ENCODE peak calls at places on chromosomes 7 and 10, in nine cellular contexts. A, L, E, S, V, Q, I, C and D are unnamed samples.

GRCh38 chr10:11178606-11179221 is 161.0 kb downstream of the CELF2 start:
- DNase-seq in I (no peak), V (no peak), L (peak), Q (no peak), C (no peak), E (no peak), A (peak), S (peak), D (peak)

GRCh38 chr7:26090927-26091519 is 61.0 kb upstream of the NFE2L3 start:
- DNase-seq in C (no peak), I (no peak), V (no peak), E (peak), L (peak), A (no peak), Q (peak), S (no peak), D (no peak)

GRCh38 chr7:24870766-24871165 is 109.2 kb downstream of the OSBPL3 start:
- DNase-seq in L (no peak), I (no peak), E (no peak), C (no peak), V (no peak), S (no peak), A (no peak), Q (no peak), D (no peak)

GRCh38 chr10:95295031-95295755 is 4.4 kb upstream of the PDLIM1 start:
- DNase-seq in I (peak), A (peak), L (peak), S (peak), E (no peak), C (peak), V (peak), Q (no peak), D (peak)

GRCh38 chr10:132036153-132036886 is 29.4 kb upstream of the JAKMIP3 start:
- DNase-seq in Q (no peak), I (no peak), L (no peak), A (no peak), C (no peak), V (no peak), E (no peak), S (no peak), D (peak)

GRCh38 chr10:35043796-35044344 is 46.3 kb downstream of the CUL2 start:
- DNase-seq in A (no peak), S (no peak), V (no peak), L (no peak), I (no peak), E (no peak), C (no peak), Q (no peak), D (no peak)

GRCh38 chr10:77715081-77715480 is 77.5 kb upstream of the KCNMA1 start:
- DNase-seq in V (no peak), C (no peak), I (no peak), E (peak), Q (peak), L (no peak), S (no peak), A (no peak), D (no peak)

GRCh38 chr10:117226813-117227451 is 14.0 kb upstream of the SLC18A2 start:
- DNase-seq in E (peak), I (no peak), Q (peak), L (peak), S (peak), V (no peak), A (peak), C (no peak), D (peak)

GRCh38 chr7:132049462-132050304 is 493.3 kb upstream of the PODXL start:
- DNase-seq in E (peak), L (peak), C (no peak), A (peak), S (peak), V (no peak), Q (peak), I (no peak), D (no peak)

GRCh38 chr7:12731214-12731656 is 43.8 kb downstream of the ARL4A start:
- DNase-seq in A (no peak), E (peak), S (no peak), L (peak), I (no peak), V (no peak), Q (no peak), C (no peak), D (no peak)

GRCh38 chr7:155883491-155884224 is 71.4 kb upstream of the SHH start:
- DNase-seq in S (no peak), L (no peak), A (peak), I (no peak), Q (no peak), C (peak), V (peak), E (no peak), D (peak)

GRCh38 chr7:116810267-116811116 is 51.9 kb upstream of the CAPZA2 start:
- DNase-seq in V (no peak), I (no peak), A (no peak), L (peak), S (no peak), Q (peak), E (no peak), C (no peak), D (no peak)

GRCh38 chr7:19362099-19362498 is 216.9 kb upstream of the FERD3L start:
- DNase-seq in I (no peak), V (no peak), C (no peak), E (no peak), L (no peak), S (no peak), A (no peak), Q (no peak), D (no peak)

GRCh38 chr7:57646901-57647246 is 196.9 kb downstream of the ZNF716 start:
- DNase-seq in E (no peak), Q (no peak), I (no peak), V (no peak), L (no peak), C (no peak), A (no peak), S (no peak), D (no peak)

GRCh38 chr7:66036788-66037187 is 38.8 kb upstream of the ASL start:
- DNase-seq in I (no peak), A (no peak), E (no peak), C (no peak), Q (no peak), V (no peak), L (no peak), S (no peak), D (no peak)
- TF ChIP-seq POLR2AphosphoS5 in I (no peak), A (peak), E (no peak), C (no peak), Q (no peak), V (no peak), L (no peak), S (peak), D (no peak)

DNA sequence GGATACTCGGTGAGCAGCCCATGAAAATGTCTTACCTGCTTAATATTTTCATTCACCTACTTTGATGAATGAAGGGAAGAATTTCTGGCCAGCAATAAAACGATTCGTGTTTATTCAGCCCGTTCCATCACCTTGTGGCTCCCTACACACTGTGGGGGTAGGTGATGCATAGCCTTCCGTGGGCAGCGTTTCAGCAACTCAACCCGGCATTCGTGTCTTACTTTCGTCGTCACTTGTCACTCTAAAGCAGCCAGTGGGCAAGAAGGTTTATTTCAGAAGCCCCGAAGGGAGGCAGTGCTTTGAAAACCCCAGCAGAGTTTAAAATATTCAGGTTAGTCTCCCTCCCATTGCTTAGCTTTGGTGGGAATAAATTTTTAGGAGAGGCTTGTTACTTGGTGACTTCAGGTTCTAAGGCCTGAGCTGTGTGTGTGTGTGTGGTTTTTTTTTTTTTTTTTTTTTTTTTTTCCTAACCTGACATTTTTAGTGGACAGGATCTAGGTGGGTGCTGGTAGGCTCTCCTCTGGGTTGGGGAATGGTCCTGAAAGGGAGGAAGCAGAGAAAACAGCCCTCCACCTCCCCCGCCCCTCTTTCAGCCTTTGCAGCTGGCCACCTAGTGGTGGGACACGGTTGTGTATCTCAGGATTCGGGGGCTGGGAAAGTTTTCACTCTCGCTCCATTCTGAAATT is 1.8 kb downstream of the GRK5 start:
- DNase-seq in A (peak), I (peak), S (peak), Q (peak), L (peak), C (peak), V (peak), E (no peak), D (peak)
- TF ChIP-seq POLR2A in A (no peak), I (no peak), S (no peak), Q (no peak), L (no peak), C (no peak), V (no peak), E (no peak), D (no peak)

DNA sequence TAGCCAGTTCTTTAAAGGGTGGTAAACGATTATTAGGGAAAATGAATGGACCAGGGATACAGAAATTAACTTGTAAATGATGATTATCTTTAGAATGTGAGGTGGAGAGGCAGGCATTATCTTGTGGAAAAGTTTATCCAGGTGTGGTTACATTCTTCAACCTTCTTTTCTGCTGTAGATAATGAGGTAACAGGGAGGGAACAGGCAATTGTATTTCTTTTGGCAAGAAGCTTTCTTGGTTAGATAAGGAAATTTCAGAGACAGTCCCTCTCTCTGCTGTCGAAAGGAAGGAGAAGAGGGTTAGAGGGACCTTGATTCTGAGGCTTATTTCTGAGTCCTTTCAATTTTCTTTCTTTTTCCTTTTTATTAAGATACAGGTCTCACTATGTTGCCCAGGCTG is 32.1 kb downstream of the MRPL32 start:
- DNase-seq in I (no peak), S (no peak), E (no peak), A (no peak), V (no peak), L (no peak), Q (no peak), C (no peak), D (no peak)
- H3K27ac ChIP-seq in I (no peak), S (peak), E (no peak), A (no peak), V (no peak), L (no peak), Q (no peak), C (peak), D (no peak)

GRCh38 chr10:63114031-63114814 is 18.9 kb upstream of the NRBF2 start:
- DNase-seq in V (peak), C (peak), I (peak), L (no peak), Q (peak), S (peak), E (no peak), A (peak), D (no peak)
- TF ChIP-seq POLR2AphosphoS5 in V (peak), C (peak), I (peak), L (no peak), Q (no peak), S (peak), E (no peak), A (peak), D (no peak)

GRCh38 chr7:101200862-101201599 is at the start of gene MOGAT3:
- DNase-seq in A (no peak), E (no peak), I (no peak), L (no peak), V (no peak), Q (peak), C (no peak), S (peak), D (no peak)
- TF ChIP-seq POLR2A in A (no peak), E (no peak), I (no peak), L (no peak), V (no peak), Q (peak), C (peak), S (peak), D (no peak)

DNA sequence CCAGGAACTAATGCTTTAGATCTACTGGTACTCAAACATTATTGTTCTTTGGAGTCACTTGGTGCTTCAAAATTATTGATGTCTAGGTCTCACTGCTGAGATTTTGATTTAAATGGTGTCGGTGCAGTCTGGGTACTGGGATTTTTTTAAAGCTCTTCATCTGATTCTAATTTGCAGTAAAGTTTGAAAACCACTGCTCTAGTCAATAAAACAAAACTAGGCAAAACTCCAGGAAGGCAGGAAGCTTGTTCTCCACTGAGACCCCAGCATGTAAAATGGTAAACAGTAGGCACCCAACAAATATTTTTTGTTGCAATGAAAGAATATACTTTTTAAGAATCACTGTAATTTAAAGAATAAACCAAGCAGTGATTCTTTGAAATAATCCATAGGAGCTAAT is 49.7 kb downstream of the ADD3 start:
- DNase-seq in S (no peak), V (no peak), I (no peak), Q (no peak), A (no peak), C (no peak), L (no peak), E (no peak), D (no peak)
- H3K27ac ChIP-seq in S (no peak), V (no peak), I (peak), Q (no peak), A (no peak), C (no peak), L (no peak), E (no peak), D (peak)

DNA sequence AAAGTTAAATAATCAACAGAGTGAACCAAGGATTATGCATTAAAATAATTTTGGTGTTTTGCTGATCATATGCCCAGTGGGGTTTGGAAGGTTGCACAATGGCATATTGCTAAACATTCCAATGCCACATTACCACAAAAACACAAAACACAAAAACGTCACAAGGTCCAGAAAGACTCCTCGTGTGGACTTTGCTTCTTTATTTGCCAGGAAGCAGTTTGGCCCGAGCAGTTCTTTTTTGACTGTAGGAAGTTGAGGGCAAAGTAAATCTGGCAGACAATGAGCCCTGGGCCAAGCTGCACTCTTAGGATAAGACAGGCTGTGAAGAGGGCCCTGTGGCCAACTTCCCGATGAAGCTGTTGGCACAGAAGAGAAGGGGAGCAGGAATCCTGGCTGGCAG is 39.2 kb upstream of the SLC35B4 start:
- DNase-seq in E (no peak), I (peak), C (no peak), S (no peak), A (peak), Q (peak), L (peak), V (no peak), D (no peak)
- TF ChIP-seq POLR2AphosphoS5 in E (no peak), I (no peak), C (no peak), S (no peak), A (no peak), Q (no peak), L (no peak), V (no peak), D (no peak)

GRCh38 chr10:119442758-119443060 is 99.8 kb downstream of the RGS10 start:
- DNase-seq in Q (no peak), E (no peak), L (no peak), V (peak), A (no peak), I (no peak), C (no peak), S (no peak), D (no peak)
- TF ChIP-seq POLR2A in Q (no peak), E (no peak), L (no peak), V (no peak), A (no peak), I (no peak), C (no peak), S (no peak), D (no peak)

GRCh38 chr7:44184874-44185446 is 4.3 kb downstream of the GCK start:
- DNase-seq in Q (no peak), S (no peak), E (no peak), A (no peak), V (no peak), I (no peak), L (no peak), C (no peak), D (no peak)
- H3K27ac ChIP-seq in Q (no peak), S (no peak), E (peak), A (no peak), V (no peak), I (no peak), L (no peak), C (no peak), D (no peak)

GRCh38 chr7:151549083-151549482 is 29.4 kb upstream of the RHEB start:
- DNase-seq in Q (no peak), E (no peak), L (no peak), S (no peak), I (no peak), V (no peak), A (no peak), C (no peak), D (no peak)

GRCh38 chr7:151549644-151550043 is 29.9 kb upstream of the RHEB start:
- DNase-seq in S (no peak), L (no peak), C (no peak), E (no peak), A (no peak), I (no peak), V (no peak), Q (no peak), D (no peak)

GRCh38 chr7:151552352-151553028 is 32.8 kb upstream of the RHEB start:
- DNase-seq in E (no peak), L (no peak), V (no peak), S (peak), C (peak), A (peak), Q (no peak), I (peak), D (no peak)

GRCh38 chr7:151551820-151552219 is 32.1 kb upstream of the RHEB start:
- DNase-seq in A (no peak), L (no peak), Q (no peak), S (no peak), I (no peak), C (no peak), V (no peak), E (no peak), D (no peak)

DNA sequence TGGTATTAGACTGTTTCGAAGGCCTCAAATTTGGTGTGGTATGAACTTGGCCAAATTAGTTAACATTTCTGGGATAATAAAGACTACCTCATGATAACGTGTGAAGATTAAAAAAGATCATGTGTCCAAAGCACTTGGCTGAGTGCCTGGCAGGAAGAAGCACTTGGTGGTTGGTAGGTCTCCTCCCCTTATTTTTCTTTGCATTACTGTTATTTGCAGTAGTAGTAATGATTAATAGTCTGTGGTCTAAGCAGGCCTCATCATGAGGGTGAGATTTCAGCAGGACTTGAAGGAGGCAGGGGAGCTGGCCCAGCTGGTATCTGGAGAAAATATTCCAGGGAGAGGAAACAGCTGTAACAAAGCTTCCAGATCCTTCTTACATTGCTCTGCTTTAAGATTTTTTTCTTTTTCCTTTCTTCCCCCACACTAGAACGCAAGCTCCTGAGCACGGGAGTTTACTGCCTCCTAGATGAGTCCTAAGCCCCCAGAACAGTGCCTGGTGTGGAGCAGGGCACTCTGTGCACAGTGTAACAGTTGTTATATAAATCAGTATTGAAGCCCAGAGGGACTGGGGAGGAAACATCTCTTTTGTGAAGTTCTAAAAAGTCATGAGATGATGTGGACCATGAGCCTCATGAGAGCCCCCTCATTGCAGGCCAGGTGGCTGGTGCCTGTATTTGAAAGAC is 31.0 kb upstream of the RHEB start:
- DNase-seq in C (no peak), E (no peak), Q (peak), A (peak), S (no peak), I (no peak), L (peak), V (no peak), D (no peak)
- TF ChIP-seq POLR2AphosphoS5 in C (no peak), E (no peak), Q (no peak), A (no peak), S (no peak), I (no peak), L (no peak), V (no peak), D (no peak)